ENCODE peak calls at places on chromosomes 16 and 17, in eight cellular contexts. O is activated T-cell treated with anti-CD3 and anti-CD28 coated beads for 1 hour; C is fibroblast of the aortic adventitia; X is HS-5; U is stimulated activated CD4-positive, alpha-beta T cell treated with anti-CD3 and anti-CD28 coated beads, TNF-alpha, amount 100 ng/mL, for 24 hours; A is substantia nigra; P is activated naive CD8-positive, alpha-beta T cell treated with anti-CD3 and anti-CD28 coated beads, Interleukin-2, amount 50 U/mL, for 24 hours; N is epithelial cell of prostate. I is an unnamed sample.

GRCh38 chr17:77045441-77046041 is 95.2 kb upstream of the SEC14L1 start:
- DNase-seq in U (no peak), P (no peak), N (peak; percentile 85), X (no peak), A (no peak), C (peak; percentile 19), O (no peak), I (peak; percentile 7)

GRCh38 chr17:79534851-79535727 is 75.8 kb downstream of the RBFOX3 start:
- DNase-seq in X (no peak), O (no peak), P (no peak), U (no peak), N (no peak), C (no peak), A (no peak), I (no peak)

GRCh38 chr17:1469231-1469852 is 13.3 kb upstream of the CRK start:
- DNase-seq in O (no peak), U (no peak), X (no peak), A (no peak), C (no peak), N (no peak), P (no peak), I (no peak)

GRCh38 chr16:4212207-4212933 is 29.5 kb downstream of the SRL start:
- DNase-seq in C (no peak), A (no peak), O (no peak), U (no peak), P (no peak), X (no peak), N (no peak), I (no peak)

GRCh38 chr17:76554131-76554530 is 14.3 kb downstream of the PRCD start:
- DNase-seq in P (no peak), N (no peak), O (no peak), U (no peak), C (no peak), A (peak; percentile 82), X (no peak), I (no peak)

GRCh38 chr16:72723781-72724180 is 324.1 kb downstream of the ZFHX3 start:
- DNase-seq in O (no peak), P (no peak), X (peak; percentile 71), N (peak; percentile 27), C (peak; percentile 49), U (no peak), A (no peak), I (peak; percentile 22)

GRCh38 chr16:61791465-61791864 is 244.8 kb downstream of the CDH8 start:
- DNase-seq in C (no peak), U (no peak), O (no peak), X (no peak), A (no peak), P (no peak), N (no peak), I (peak; percentile 28)

GRCh38 chr16:47970291-47970931 is 185.4 kb downstream of the ABCC12 start:
- DNase-seq in P (no peak), C (peak; percentile 48), N (no peak), X (no peak), A (no peak), U (no peak), O (no peak), I (peak; percentile 69)

GRCh38 chr16:8998114-8998513 is 34.4 kb upstream of the USP7 start:
- DNase-seq in U (no peak), O (no peak), P (no peak), C (peak; percentile 56), X (peak; percentile 54), A (no peak), N (peak; percentile 6), I (peak; percentile 73)

GRCh38 chr16:83715217-83715920 is 92.4 kb upstream of the HSBP1 start:
- DNase-seq in N (no peak), U (no peak), X (no peak), A (no peak), O (no peak), C (no peak), P (no peak), I (peak; percentile 10)

GRCh38 chr17:67244621-67245072 is 349 bp downstream of the HELZ start:
- DNase-seq in O (no peak), A (peak; percentile 31), N (no peak), C (no peak), P (peak; percentile 24), U (no peak), X (no peak), I (no peak)

GRCh38 chr17:51641999-51642398 is 381.7 kb downstream of the UTP18 start:
- DNase-seq in P (no peak), N (no peak), A (no peak), U (no peak), O (no peak), C (no peak), X (no peak), I (no peak)

GRCh38 chr16:77596243-77596642 is 126.1 kb upstream of the NUDT7 start:
- DNase-seq in P (no peak), O (no peak), N (no peak), C (peak; percentile 87), U (no peak), A (no peak), X (peak; percentile 64), I (peak; percentile 65)

GRCh38 chr16:16861546-16861945 is 482.6 kb downstream of the NPIPA7 start:
- DNase-seq in N (no peak), A (peak; percentile 25), U (peak; percentile 9), P (peak; percentile 58), C (peak; percentile 46), O (peak; percentile 50), X (no peak), I (peak; percentile 23)

GRCh38 chr16:978403-978802 is 3.2 kb upstream of the SOX8 start:
- DNase-seq in A (no peak), X (no peak), N (no peak), C (no peak), P (no peak), U (no peak), O (no peak), I (no peak)

GRCh38 chr17:40309938-40310510 is 1.0 kb downstream of the RARA start:
- DNase-seq in U (no peak), P (no peak), N (no peak), C (no peak), A (no peak), O (no peak), X (no peak), I (no peak)

GRCh38 chr16:27321013-27321960 is 7.5 kb downstream of the IL4R start:
- DNase-seq in O (no peak), A (no peak), U (no peak), C (peak; percentile 69), N (peak; percentile 20), P (no peak), X (no peak), I (peak; percentile 48)

GRCh38 chr17:3954921-3955320 is 9.3 kb downstream of the ATP2A3 start:
- DNase-seq in U (no peak), X (no peak), A (no peak), P (no peak), O (no peak), N (no peak), C (no peak), I (no peak)

GRCh38 chr16:55480228-55480655 is 1.2 kb downstream of the MMP2 start:
- DNase-seq in P (no peak), C (peak; percentile 96), U (no peak), A (peak; percentile 53), X (no peak), O (no peak), N (no peak), I (peak; percentile 93)

GRCh38 chr17:53909802-53910201 is 87.1 kb downstream of the KIF2B start:
- DNase-seq in N (no peak), U (no peak), A (no peak), C (no peak), X (no peak), P (no peak), O (no peak), I (no peak)

GRCh38 chr16:16138034-16138635 is 85.2 kb downstream of the ABCC6 start:
- DNase-seq in P (no peak), X (no peak), A (no peak), O (no peak), C (no peak), U (no peak), N (no peak), I (no peak)

GRCh38 chr16:56824335-56824734 is 40.7 kb upstream of the SLC12A3 start:
- DNase-seq in C (no peak), X (no peak), U (no peak), A (peak; percentile 36), O (no peak), N (no peak), P (no peak), I (peak; percentile 39)

GRCh38 chr17:50196826-50197225 is 4.6 kb downstream of the COL1A1 start:
- DNase-seq in A (no peak), C (peak; percentile 78), O (no peak), P (no peak), U (no peak), N (no peak), X (no peak), I (peak; percentile 64)

GRCh38 chr17:7880076-7880868 is 8.3 kb upstream of the CHD3 start:
- DNase-seq in C (no peak), A (no peak), U (no peak), O (no peak), P (no peak), N (no peak), X (no peak), I (no peak)

GRCh38 chr17:2144701-2145100 is 89.8 kb downstream of the HIC1 start:
- DNase-seq in A (no peak), O (no peak), C (no peak), P (no peak), X (no peak), N (no peak), U (no peak), I (no peak)

GRCh38 chr17:2054262-2054739 is 602 bp upstream of the HIC1 start:
- DNase-seq in U (no peak), C (peak; percentile 55), P (peak; percentile 63), X (no peak), N (no peak), O (no peak), A (no peak), I (peak; percentile 81)

GRCh38 chr16:53967172-53967571 is 263.2 kb downstream of the FTO start:
- DNase-seq in X (no peak), N (no peak), C (no peak), U (no peak), O (no peak), A (peak; percentile 57), P (no peak), I (no peak)

GRCh38 chr17:5563451-5563850 is 20.9 kb downstream of the NLRP1 start:
- DNase-seq in U (no peak), O (no peak), X (no peak), A (no peak), C (peak; percentile 63), N (no peak), P (no peak), I (no peak)

GRCh38 chr17:59838196-59838911 is 54.4 kb downstream of the TUBD1 start:
- DNase-seq in U (no peak), A (no peak), N (no peak), C (peak; percentile 67), P (no peak), X (no peak), O (no peak), I (peak; percentile 70)

GRCh38 chr17:76714336-76714735 is 3.6 kb upstream of the MXRA7 start:
- DNase-seq in P (no peak), X (no peak), A (no peak), O (no peak), U (no peak), C (no peak), N (no peak), I (no peak)

GRCh38 chr17:33272438-33272837 is 20.7 kb downstream of the ASIC2 start:
- DNase-seq in A (no peak), U (no peak), N (no peak), X (no peak), P (no peak), C (no peak), O (no peak), I (no peak)

GRCh38 chr16:81018496-81018895 is 11.5 kb downstream of the CENPN start:
- DNase-seq in C (no peak), U (no peak), N (no peak), A (peak; percentile 79), O (no peak), P (no peak), X (no peak), I (no peak)

GRCh38 chr17:82647593-82648164 is 565 bp downstream of the WDR45B start:
- DNase-seq in O (peak; percentile 36), U (peak; percentile 19), X (no peak), C (no peak), N (no peak), P (peak; percentile 57), A (no peak), I (no peak)

GRCh38 chr17:8019161-8019560 is 16.7 kb downstream of the GUCY2D start:
- DNase-seq in U (no peak), P (no peak), O (no peak), C (no peak), N (peak; percentile 66), X (no peak), A (no peak), I (no peak)

I was measured in choroid plexus epithelial cell.